ENCODE peak calls at places on chromosomes 16 and 17, in ten cellular contexts. One of them, this sample, is unnamed.

GRCh38 chr17:35433075-35433894 is 985 bp upstream of the SLFN12 start:
- DNase-seq in ovary: peak
- DNase-seq in NCI-H748 treated with DMSO at 0.1 percent for 48 hours: no peak
- DNase-seq in iris pigment epithelial cell: peak
- DNase-seq in SJCRH30: peak
- DNase-seq in M059J: peak
- DNase-seq in GM20000: peak
- DNase-seq in fibroblast of the aortic adventitia: peak
- DNase-seq in activated CD4-positive, alpha-beta memory T cell treated with anti-CD3 and anti-CD28 coated beads, Interleukin-2, amount 10 ng/mL, durations not matched to agents 7 days and 5 days: peak
- DNase-seq in EH: peak
- DNase-seq in this sample: no peak

GRCh38 chr16:78278047-78278446 is 178.6 kb downstream of the WWOX start:
- DNase-seq in ovary: no peak
- DNase-seq in NCI-H748 treated with DMSO at 0.1 percent for 48 hours: no peak
- DNase-seq in iris pigment epithelial cell: no peak
- DNase-seq in SJCRH30: no peak
- DNase-seq in M059J: no peak
- DNase-seq in GM20000: no peak
- DNase-seq in fibroblast of the aortic adventitia: no peak
- DNase-seq in activated CD4-positive, alpha-beta memory T cell treated with anti-CD3 and anti-CD28 coated beads, Interleukin-2, amount 10 ng/mL, durations not matched to agents 7 days and 5 days: no peak
- DNase-seq in EH: no peak
- DNase-seq in this sample: no peak

GRCh38 chr17:45747907-45748306 is 36.2 kb upstream of the CRHR1 start:
- DNase-seq in ovary: no peak
- DNase-seq in NCI-H748 treated with DMSO at 0.1 percent for 48 hours: no peak
- DNase-seq in iris pigment epithelial cell: no peak
- DNase-seq in SJCRH30: no peak
- DNase-seq in M059J: no peak
- DNase-seq in GM20000: no peak
- DNase-seq in fibroblast of the aortic adventitia: no peak
- DNase-seq in activated CD4-positive, alpha-beta memory T cell treated with anti-CD3 and anti-CD28 coated beads, Interleukin-2, amount 10 ng/mL, durations not matched to agents 7 days and 5 days: no peak
- DNase-seq in EH: no peak
- DNase-seq in this sample: no peak

GRCh38 chr17:80611831-80612230 is 67.2 kb downstream of the RPTOR start:
- DNase-seq in ovary: no peak
- DNase-seq in NCI-H748 treated with DMSO at 0.1 percent for 48 hours: no peak
- DNase-seq in iris pigment epithelial cell: no peak
- DNase-seq in SJCRH30: no peak
- DNase-seq in M059J: no peak
- DNase-seq in GM20000: no peak
- DNase-seq in fibroblast of the aortic adventitia: peak
- DNase-seq in activated CD4-positive, alpha-beta memory T cell treated with anti-CD3 and anti-CD28 coated beads, Interleukin-2, amount 10 ng/mL, durations not matched to agents 7 days and 5 days: no peak
- DNase-seq in EH: no peak
- DNase-seq in this sample: no peak

GRCh38 chr17:51807460-51807859 is 351.1 kb downstream of the CA10 start:
- DNase-seq in ovary: no peak
- DNase-seq in NCI-H748 treated with DMSO at 0.1 percent for 48 hours: no peak
- DNase-seq in iris pigment epithelial cell: no peak
- DNase-seq in SJCRH30: no peak
- DNase-seq in M059J: no peak
- DNase-seq in GM20000: no peak
- DNase-seq in fibroblast of the aortic adventitia: no peak
- DNase-seq in activated CD4-positive, alpha-beta memory T cell treated with anti-CD3 and anti-CD28 coated beads, Interleukin-2, amount 10 ng/mL, durations not matched to agents 7 days and 5 days: no peak
- DNase-seq in EH: no peak
- DNase-seq in this sample: no peak

GRCh38 chr16:68901910-68902309 is 58.6 kb downstream of the TANGO6 start:
- DNase-seq in ovary: no peak
- DNase-seq in NCI-H748 treated with DMSO at 0.1 percent for 48 hours: no peak
- DNase-seq in iris pigment epithelial cell: peak
- DNase-seq in SJCRH30: no peak
- DNase-seq in M059J: peak
- DNase-seq in GM20000: no peak
- DNase-seq in fibroblast of the aortic adventitia: peak
- DNase-seq in activated CD4-positive, alpha-beta memory T cell treated with anti-CD3 and anti-CD28 coated beads, Interleukin-2, amount 10 ng/mL, durations not matched to agents 7 days and 5 days: no peak
- DNase-seq in EH: peak
- DNase-seq in this sample: no peak

GRCh38 chr16:19472487-19472886 is 49.4 kb downstream of the GDE1 start:
- DNase-seq in ovary: no peak
- DNase-seq in NCI-H748 treated with DMSO at 0.1 percent for 48 hours: no peak
- DNase-seq in iris pigment epithelial cell: no peak
- DNase-seq in SJCRH30: no peak
- DNase-seq in M059J: no peak
- DNase-seq in GM20000: no peak
- DNase-seq in fibroblast of the aortic adventitia: no peak
- DNase-seq in activated CD4-positive, alpha-beta memory T cell treated with anti-CD3 and anti-CD28 coated beads, Interleukin-2, amount 10 ng/mL, durations not matched to agents 7 days and 5 days: no peak
- DNase-seq in EH: no peak
- DNase-seq in this sample: no peak

GRCh38 chr16:67279296-67280089 is at the start of gene PLEKHG4:
- DNase-seq in ovary: peak
- DNase-seq in NCI-H748 treated with DMSO at 0.1 percent for 48 hours: peak
- DNase-seq in iris pigment epithelial cell: peak
- DNase-seq in SJCRH30: no peak
- DNase-seq in M059J: no peak
- DNase-seq in GM20000: peak
- DNase-seq in fibroblast of the aortic adventitia: peak
- DNase-seq in activated CD4-positive, alpha-beta memory T cell treated with anti-CD3 and anti-CD28 coated beads, Interleukin-2, amount 10 ng/mL, durations not matched to agents 7 days and 5 days: peak
- DNase-seq in EH: peak
- DNase-seq in this sample: peak

GRCh38 chr16:56530872-56531271 is 11.0 kb upstream of the BBS2 start:
- DNase-seq in ovary: no peak
- DNase-seq in NCI-H748 treated with DMSO at 0.1 percent for 48 hours: no peak
- DNase-seq in iris pigment epithelial cell: no peak
- DNase-seq in SJCRH30: no peak
- DNase-seq in M059J: peak
- DNase-seq in GM20000: no peak
- DNase-seq in fibroblast of the aortic adventitia: peak
- DNase-seq in activated CD4-positive, alpha-beta memory T cell treated with anti-CD3 and anti-CD28 coated beads, Interleukin-2, amount 10 ng/mL, durations not matched to agents 7 days and 5 days: no peak
- DNase-seq in EH: peak
- DNase-seq in this sample: no peak

GRCh38 chr16:56102159-56102798 is 89.0 kb upstream of the GNAO1 start:
- DNase-seq in ovary: peak
- DNase-seq in NCI-H748 treated with DMSO at 0.1 percent for 48 hours: no peak
- DNase-seq in iris pigment epithelial cell: no peak
- DNase-seq in SJCRH30: peak
- DNase-seq in M059J: peak
- DNase-seq in GM20000: no peak
- DNase-seq in fibroblast of the aortic adventitia: peak
- DNase-seq in activated CD4-positive, alpha-beta memory T cell treated with anti-CD3 and anti-CD28 coated beads, Interleukin-2, amount 10 ng/mL, durations not matched to agents 7 days and 5 days: no peak
- DNase-seq in EH: peak
- DNase-seq in this sample: no peak

GRCh38 chr17:71071837-71072236 is 902.5 kb downstream of the KCNJ2 start:
- DNase-seq in ovary: no peak
- DNase-seq in NCI-H748 treated with DMSO at 0.1 percent for 48 hours: no peak
- DNase-seq in iris pigment epithelial cell: peak
- DNase-seq in SJCRH30: peak
- DNase-seq in M059J: peak
- DNase-seq in GM20000: no peak
- DNase-seq in fibroblast of the aortic adventitia: peak
- DNase-seq in activated CD4-positive, alpha-beta memory T cell treated with anti-CD3 and anti-CD28 coated beads, Interleukin-2, amount 10 ng/mL, durations not matched to agents 7 days and 5 days: no peak
- DNase-seq in EH: peak
- DNase-seq in this sample: no peak

GRCh38 chr17:81039854-81040758 is 5.2 kb downstream of the BAIAP2 start:
- DNase-seq in ovary: no peak
- DNase-seq in NCI-H748 treated with DMSO at 0.1 percent for 48 hours: no peak
- DNase-seq in iris pigment epithelial cell: peak
- DNase-seq in SJCRH30: peak
- DNase-seq in M059J: peak
- DNase-seq in GM20000: no peak
- DNase-seq in fibroblast of the aortic adventitia: peak
- DNase-seq in activated CD4-positive, alpha-beta memory T cell treated with anti-CD3 and anti-CD28 coated beads, Interleukin-2, amount 10 ng/mL, durations not matched to agents 7 days and 5 days: no peak
- DNase-seq in EH: peak
- DNase-seq in this sample: no peak

GRCh38 chr17:73191443-73192218 is 1.2 kb upstream of the COG1 start:
- DNase-seq in ovary: peak
- DNase-seq in NCI-H748 treated with DMSO at 0.1 percent for 48 hours: peak
- DNase-seq in iris pigment epithelial cell: peak
- DNase-seq in SJCRH30: peak
- DNase-seq in M059J: peak
- DNase-seq in GM20000: peak
- DNase-seq in fibroblast of the aortic adventitia: peak
- DNase-seq in activated CD4-positive, alpha-beta memory T cell treated with anti-CD3 and anti-CD28 coated beads, Interleukin-2, amount 10 ng/mL, durations not matched to agents 7 days and 5 days: peak
- DNase-seq in EH: peak
- DNase-seq in this sample: peak

GRCh38 chr16:48318630-48319029 is 66.6 kb downstream of the SIAH1 start:
- DNase-seq in ovary: no peak
- DNase-seq in NCI-H748 treated with DMSO at 0.1 percent for 48 hours: no peak
- DNase-seq in iris pigment epithelial cell: peak
- DNase-seq in SJCRH30: no peak
- DNase-seq in M059J: peak
- DNase-seq in GM20000: peak
- DNase-seq in fibroblast of the aortic adventitia: peak
- DNase-seq in activated CD4-positive, alpha-beta memory T cell treated with anti-CD3 and anti-CD28 coated beads, Interleukin-2, amount 10 ng/mL, durations not matched to agents 7 days and 5 days: peak
- DNase-seq in EH: peak
- DNase-seq in this sample: no peak

GRCh38 chr17:55433029-55433628 is 11.5 kb upstream of the MMD start:
- DNase-seq in ovary: no peak
- DNase-seq in NCI-H748 treated with DMSO at 0.1 percent for 48 hours: no peak
- DNase-seq in iris pigment epithelial cell: peak
- DNase-seq in SJCRH30: no peak
- DNase-seq in M059J: peak
- DNase-seq in GM20000: no peak
- DNase-seq in fibroblast of the aortic adventitia: no peak
- DNase-seq in activated CD4-positive, alpha-beta memory T cell treated with anti-CD3 and anti-CD28 coated beads, Interleukin-2, amount 10 ng/mL, durations not matched to agents 7 days and 5 days: no peak
- DNase-seq in EH: peak
- DNase-seq in this sample: no peak

GRCh38 chr17:79650861-79651260 is 40.0 kb upstream of the RBFOX3 start:
- DNase-seq in ovary: no peak
- DNase-seq in NCI-H748 treated with DMSO at 0.1 percent for 48 hours: no peak
- DNase-seq in iris pigment epithelial cell: no peak
- DNase-seq in SJCRH30: no peak
- DNase-seq in M059J: no peak
- DNase-seq in GM20000: no peak
- DNase-seq in fibroblast of the aortic adventitia: no peak
- DNase-seq in activated CD4-positive, alpha-beta memory T cell treated with anti-CD3 and anti-CD28 coated beads, Interleukin-2, amount 10 ng/mL, durations not matched to agents 7 days and 5 days: no peak
- DNase-seq in EH: no peak
- DNase-seq in this sample: no peak

GRCh38 chr16:7270823-7271222 is 61.8 kb upstream of the RBFOX1 start:
- DNase-seq in ovary: no peak
- DNase-seq in NCI-H748 treated with DMSO at 0.1 percent for 48 hours: no peak
- DNase-seq in iris pigment epithelial cell: no peak
- DNase-seq in SJCRH30: peak
- DNase-seq in M059J: no peak
- DNase-seq in GM20000: no peak
- DNase-seq in fibroblast of the aortic adventitia: no peak
- DNase-seq in activated CD4-positive, alpha-beta memory T cell treated with anti-CD3 and anti-CD28 coated beads, Interleukin-2, amount 10 ng/mL, durations not matched to agents 7 days and 5 days: no peak
- DNase-seq in EH: no peak
- DNase-seq in this sample: no peak

GRCh38 chr17:31434404-31435050 is 43.1 kb downstream of the RAB11FIP4 start:
- DNase-seq in ovary: no peak
- DNase-seq in NCI-H748 treated with DMSO at 0.1 percent for 48 hours: no peak
- DNase-seq in iris pigment epithelial cell: no peak
- DNase-seq in SJCRH30: no peak
- DNase-seq in M059J: no peak
- DNase-seq in GM20000: no peak
- DNase-seq in fibroblast of the aortic adventitia: no peak
- DNase-seq in activated CD4-positive, alpha-beta memory T cell treated with anti-CD3 and anti-CD28 coated beads, Interleukin-2, amount 10 ng/mL, durations not matched to agents 7 days and 5 days: no peak
- DNase-seq in EH: no peak
- DNase-seq in this sample: no peak

GRCh38 chr16:67641779-67642708 is 2.9 kb upstream of the CARMIL2 start:
- DNase-seq in ovary: no peak
- DNase-seq in NCI-H748 treated with DMSO at 0.1 percent for 48 hours: no peak
- DNase-seq in iris pigment epithelial cell: no peak
- DNase-seq in SJCRH30: no peak
- DNase-seq in M059J: peak
- DNase-seq in GM20000: no peak
- DNase-seq in fibroblast of the aortic adventitia: peak
- DNase-seq in activated CD4-positive, alpha-beta memory T cell treated with anti-CD3 and anti-CD28 coated beads, Interleukin-2, amount 10 ng/mL, durations not matched to agents 7 days and 5 days: no peak
- DNase-seq in EH: peak
- DNase-seq in this sample: no peak

GRCh38 chr17:50688168-50688719 is 19.5 kb downstream of the ANKRD40 start:
- DNase-seq in ovary: peak
- DNase-seq in NCI-H748 treated with DMSO at 0.1 percent for 48 hours: no peak
- DNase-seq in iris pigment epithelial cell: no peak
- DNase-seq in SJCRH30: no peak
- DNase-seq in M059J: no peak
- DNase-seq in GM20000: no peak
- DNase-seq in fibroblast of the aortic adventitia: no peak
- DNase-seq in activated CD4-positive, alpha-beta memory T cell treated with anti-CD3 and anti-CD28 coated beads, Interleukin-2, amount 10 ng/mL, durations not matched to agents 7 days and 5 days: no peak
- DNase-seq in EH: no peak
- DNase-seq in this sample: peak

GRCh38 chr17:80163315-80163714 is 6.5 kb upstream of the CARD14 start:
- DNase-seq in ovary: no peak
- DNase-seq in NCI-H748 treated with DMSO at 0.1 percent for 48 hours: no peak
- DNase-seq in iris pigment epithelial cell: peak
- DNase-seq in SJCRH30: no peak
- DNase-seq in M059J: peak
- DNase-seq in GM20000: no peak
- DNase-seq in fibroblast of the aortic adventitia: no peak
- DNase-seq in activated CD4-positive, alpha-beta memory T cell treated with anti-CD3 and anti-CD28 coated beads, Interleukin-2, amount 10 ng/mL, durations not matched to agents 7 days and 5 days: no peak
- DNase-seq in EH: peak
- DNase-seq in this sample: no peak

GRCh38 chr17:64741038-64741641 is 79.0 kb upstream of the SMURF2 start:
- DNase-seq in ovary: no peak
- DNase-seq in NCI-H748 treated with DMSO at 0.1 percent for 48 hours: no peak
- DNase-seq in iris pigment epithelial cell: peak
- DNase-seq in SJCRH30: peak
- DNase-seq in M059J: peak
- DNase-seq in GM20000: no peak
- DNase-seq in fibroblast of the aortic adventitia: peak
- DNase-seq in activated CD4-positive, alpha-beta memory T cell treated with anti-CD3 and anti-CD28 coated beads, Interleukin-2, amount 10 ng/mL, durations not matched to agents 7 days and 5 days: no peak
- DNase-seq in EH: peak
- DNase-seq in this sample: no peak

GRCh38 chr16:15487336-15488284 is 53.2 kb downstream of the BMERB1 start:
- DNase-seq in ovary: no peak
- DNase-seq in NCI-H748 treated with DMSO at 0.1 percent for 48 hours: no peak
- DNase-seq in iris pigment epithelial cell: no peak
- DNase-seq in SJCRH30: no peak
- DNase-seq in M059J: peak
- DNase-seq in GM20000: no peak
- DNase-seq in fibroblast of the aortic adventitia: no peak
- DNase-seq in activated CD4-positive, alpha-beta memory T cell treated with anti-CD3 and anti-CD28 coated beads, Interleukin-2, amount 10 ng/mL, durations not matched to agents 7 days and 5 days: no peak
- DNase-seq in EH: no peak
- DNase-seq in this sample: no peak

GRCh38 chr16:80669673-80670072 is 128.9 kb downstream of the DYNLRB2 start:
- DNase-seq in ovary: no peak
- DNase-seq in NCI-H748 treated with DMSO at 0.1 percent for 48 hours: no peak
- DNase-seq in iris pigment epithelial cell: no peak
- DNase-seq in SJCRH30: no peak
- DNase-seq in M059J: no peak
- DNase-seq in GM20000: no peak
- DNase-seq in fibroblast of the aortic adventitia: no peak
- DNase-seq in activated CD4-positive, alpha-beta memory T cell treated with anti-CD3 and anti-CD28 coated beads, Interleukin-2, amount 10 ng/mL, durations not matched to agents 7 days and 5 days: no peak
- DNase-seq in EH: no peak
- DNase-seq in this sample: no peak

GRCh38 chr16:81836279-81837054 is 57.4 kb downstream of the PLCG2 start:
- DNase-seq in ovary: no peak
- DNase-seq in NCI-H748 treated with DMSO at 0.1 percent for 48 hours: no peak
- DNase-seq in iris pigment epithelial cell: no peak
- DNase-seq in SJCRH30: no peak
- DNase-seq in M059J: peak
- DNase-seq in GM20000: peak
- DNase-seq in fibroblast of the aortic adventitia: no peak
- DNase-seq in activated CD4-positive, alpha-beta memory T cell treated with anti-CD3 and anti-CD28 coated beads, Interleukin-2, amount 10 ng/mL, durations not matched to agents 7 days and 5 days: no peak
- DNase-seq in EH: no peak
- DNase-seq in this sample: no peak

GRCh38 chr17:63381101-63381729 is 64.9 kb downstream of the CYB561 start:
- DNase-seq in ovary: no peak
- DNase-seq in NCI-H748 treated with DMSO at 0.1 percent for 48 hours: no peak
- DNase-seq in iris pigment epithelial cell: no peak
- DNase-seq in SJCRH30: no peak
- DNase-seq in M059J: no peak
- DNase-seq in GM20000: no peak
- DNase-seq in fibroblast of the aortic adventitia: peak
- DNase-seq in activated CD4-positive, alpha-beta memory T cell treated with anti-CD3 and anti-CD28 coated beads, Interleukin-2, amount 10 ng/mL, durations not matched to agents 7 days and 5 days: no peak
- DNase-seq in EH: peak
- DNase-seq in this sample: no peak

GRCh38 chr17:44766409-44767038 is 7.7 kb downstream of the ADAM11 start:
- DNase-seq in ovary: peak
- DNase-seq in NCI-H748 treated with DMSO at 0.1 percent for 48 hours: no peak
- DNase-seq in iris pigment epithelial cell: no peak
- DNase-seq in SJCRH30: no peak
- DNase-seq in M059J: no peak
- DNase-seq in GM20000: no peak
- DNase-seq in fibroblast of the aortic adventitia: no peak
- DNase-seq in activated CD4-positive, alpha-beta memory T cell treated with anti-CD3 and anti-CD28 coated beads, Interleukin-2, amount 10 ng/mL, durations not matched to agents 7 days and 5 days: no peak
- DNase-seq in EH: no peak
- DNase-seq in this sample: no peak

GRCh38 chr17:330993-331701 is 21.5 kb downstream of the RPH3AL start:
- DNase-seq in ovary: peak
- DNase-seq in NCI-H748 treated with DMSO at 0.1 percent for 48 hours: no peak
- DNase-seq in iris pigment epithelial cell: no peak
- DNase-seq in SJCRH30: peak
- DNase-seq in M059J: no peak
- DNase-seq in GM20000: no peak
- DNase-seq in fibroblast of the aortic adventitia: no peak
- DNase-seq in activated CD4-positive, alpha-beta memory T cell treated with anti-CD3 and anti-CD28 coated beads, Interleukin-2, amount 10 ng/mL, durations not matched to agents 7 days and 5 days: no peak
- DNase-seq in EH: no peak
- DNase-seq in this sample: no peak

This sample was measured in NCI-H510A.